ENCODE peak calls at places on chromosomes 7 and 10, in ten cellular contexts. N, C, A, V, T, Y, M, S, Q and F are unnamed samples.

GRCh38 chr7:50751136-50751535 is 31.6 kb downstream of the GRB10 start:
- DNase-seq in N (no peak), C (no peak), A (no peak), V (no peak), T (no peak), Y (no peak), M (no peak), S (peak), Q (no peak), F (no peak)

GRCh38 chr10:70267161-70267933 is 16.5 kb downstream of the NPFFR1 start:
- DNase-seq in N (peak), C (no peak), A (no peak), V (no peak), T (no peak), Y (no peak), M (peak), S (peak), Q (peak), F (peak)

GRCh38 chr7:112462236-112462635 is 12.0 kb downstream of the IFRD1 start:
- DNase-seq in N (no peak), C (no peak), A (no peak), V (no peak), T (no peak), Y (no peak), M (peak), S (peak), Q (peak), F (peak)

GRCh38 chr10:25363638-25364037 is 188.8 kb downstream of the GPR158 start:
- DNase-seq in N (no peak), C (no peak), A (no peak), V (no peak), T (no peak), Y (no peak), M (no peak), S (no peak), Q (no peak), F (no peak)

GRCh38 chr10:31929260-31929985 is 792 bp upstream of the ARHGAP12 start:
- DNase-seq in N (no peak), C (no peak), A (peak), V (peak), T (peak), Y (peak), M (peak), S (peak), Q (no peak), F (peak)

GRCh38 chr7:46245587-46246111 is 324.6 kb upstream of the IGFBP3 start:
- DNase-seq in N (no peak), C (no peak), A (no peak), V (no peak), T (no peak), Y (no peak), M (no peak), S (no peak), Q (no peak), F (no peak)

GRCh38 chr10:118832242-118832651 is 77.5 kb upstream of the CACUL1 start:
- DNase-seq in N (no peak), C (no peak), A (no peak), V (no peak), T (peak), Y (peak), M (no peak), S (no peak), Q (peak), F (peak)

GRCh38 chr10:102744374-102745051 is 765 bp downstream of the WBP1L start:
- DNase-seq in N (no peak), C (no peak), A (no peak), V (peak), T (peak), Y (no peak), M (no peak), S (no peak), Q (peak), F (no peak)

GRCh38 chr10:5987747-5988146 is 10.4 kb upstream of the IL15RA start:
- DNase-seq in N (no peak), C (no peak), A (no peak), V (peak), T (no peak), Y (peak), M (no peak), S (no peak), Q (no peak), F (no peak)

GRCh38 chr10:93235686-93236085 is 162.0 kb downstream of the CYP26A1 start:
- DNase-seq in N (no peak), C (no peak), A (no peak), V (no peak), T (peak), Y (no peak), M (no peak), S (no peak), Q (peak), F (peak)

GRCh38 chr10:4195214-4195613 is 410.2 kb upstream of the KLF6 start:
- DNase-seq in N (peak), C (no peak), A (no peak), V (no peak), T (no peak), Y (no peak), M (peak), S (peak), Q (peak), F (peak)

GRCh38 chr7:108358553-108358952 is 97.7 kb downstream of the NRCAM start:
- DNase-seq in N (peak), C (no peak), A (no peak), V (no peak), T (peak), Y (no peak), M (peak), S (peak), Q (peak), F (peak)

GRCh38 chr10:126906704-126907422 is 1.6 kb downstream of the DOCK1 start:
- DNase-seq in N (no peak), C (no peak), A (no peak), V (no peak), T (no peak), Y (no peak), M (no peak), S (no peak), Q (no peak), F (no peak)

GRCh38 chr10:44114441-44114840 is 270.5 kb downstream of the CXCL12 start:
- DNase-seq in N (no peak), C (no peak), A (no peak), V (no peak), T (no peak), Y (no peak), M (no peak), S (no peak), Q (no peak), F (no peak)

GRCh38 chr7:158649279-158649678 is 55.3 kb downstream of the NCAPG2 start:
- DNase-seq in N (peak), C (no peak), A (no peak), V (no peak), T (no peak), Y (no peak), M (peak), S (peak), Q (peak), F (peak)

GRCh38 chr10:102796407-102797176 is 40.6 kb downstream of the CYP17A1 start:
- DNase-seq in N (no peak), C (peak), A (peak), V (peak), T (peak), Y (peak), M (no peak), S (no peak), Q (peak), F (peak)

GRCh38 chr10:48564466-48565150 is 40.3 kb downstream of the ARHGAP22 start:
- DNase-seq in N (no peak), C (no peak), A (no peak), V (no peak), T (no peak), Y (no peak), M (no peak), S (no peak), Q (no peak), F (no peak)

GRCh38 chr7:127154101-127154500 is 98.6 kb downstream of the GRM8 start:
- DNase-seq in N (no peak), C (no peak), A (no peak), V (no peak), T (no peak), Y (no peak), M (no peak), S (no peak), Q (no peak), F (no peak)

GRCh38 chr10:125881192-125881591 is at the start of gene DHX32:
- DNase-seq in N (no peak), C (no peak), A (no peak), V (no peak), T (no peak), Y (no peak), M (no peak), S (no peak), Q (no peak), F (no peak)

GRCh38 chr7:157358041-157358752 is 21.4 kb downstream of the DNAJB6 start:
- DNase-seq in N (no peak), C (no peak), A (no peak), V (no peak), T (no peak), Y (peak), M (peak), S (no peak), Q (no peak), F (no peak)

GRCh38 chr10:119360181-119360921 is 153.0 kb downstream of the GRK5 start:
- DNase-seq in N (no peak), C (no peak), A (no peak), V (no peak), T (no peak), Y (peak), M (no peak), S (no peak), Q (no peak), F (no peak)

GRCh38 chr10:45495438-45496152 is 121.6 kb downstream of the ALOX5 start:
- DNase-seq in N (no peak), C (no peak), A (no peak), V (no peak), T (no peak), Y (no peak), M (peak), S (peak), Q (no peak), F (peak)

GRCh38 chr7:952548-953441 is 1.7 kb downstream of the ADAP1 start:
- DNase-seq in N (no peak), C (no peak), A (no peak), V (no peak), T (peak), Y (peak), M (no peak), S (no peak), Q (no peak), F (no peak)

GRCh38 chr7:94183289-94183749 is 179.2 kb upstream of the BET1 start:
- DNase-seq in N (peak), C (no peak), A (no peak), V (peak), T (peak), Y (no peak), M (peak), S (peak), Q (peak), F (peak)

GRCh38 chr7:55235115-55235514 is 130.0 kb upstream of the LANCL2 start:
- DNase-seq in N (no peak), C (no peak), A (no peak), V (no peak), T (no peak), Y (no peak), M (no peak), S (no peak), Q (no peak), F (no peak)

GRCh38 chr7:138169441-138169851 is 93.2 kb downstream of the AKR1D1 start:
- DNase-seq in N (no peak), C (no peak), A (no peak), V (no peak), T (no peak), Y (no peak), M (no peak), S (no peak), Q (no peak), F (peak)

GRCh38 chr7:156903232-156903909 is 10.4 kb upstream of the LMBR1 start:
- DNase-seq in N (no peak), C (peak), A (no peak), V (no peak), T (no peak), Y (peak), M (peak), S (peak), Q (peak), F (peak)

GRCh38 chr7:129169171-129169643 is 19.2 kb upstream of the SMO start:
- DNase-seq in N (no peak), C (peak), A (no peak), V (peak), T (peak), Y (peak), M (no peak), S (no peak), Q (no peak), F (peak)

GRCh38 chr10:96369890-96370574 is 11.2 kb upstream of the OPALIN start:
- DNase-seq in N (no peak), C (no peak), A (no peak), V (no peak), T (no peak), Y (no peak), M (no peak), S (peak), Q (no peak), F (peak)

GRCh38 chr7:101688183-101688831 is 59.2 kb upstream of the MYL10 start:
- DNase-seq in N (peak), C (peak), A (peak), V (peak), T (peak), Y (peak), M (peak), S (peak), Q (peak), F (peak)
- H3K27ac ChIP-seq in N (no peak), C (no peak), A (no peak), V (no peak), T (no peak), Y (no peak), M (no peak), S (no peak), Q (no peak), F (no peak)

DNA sequence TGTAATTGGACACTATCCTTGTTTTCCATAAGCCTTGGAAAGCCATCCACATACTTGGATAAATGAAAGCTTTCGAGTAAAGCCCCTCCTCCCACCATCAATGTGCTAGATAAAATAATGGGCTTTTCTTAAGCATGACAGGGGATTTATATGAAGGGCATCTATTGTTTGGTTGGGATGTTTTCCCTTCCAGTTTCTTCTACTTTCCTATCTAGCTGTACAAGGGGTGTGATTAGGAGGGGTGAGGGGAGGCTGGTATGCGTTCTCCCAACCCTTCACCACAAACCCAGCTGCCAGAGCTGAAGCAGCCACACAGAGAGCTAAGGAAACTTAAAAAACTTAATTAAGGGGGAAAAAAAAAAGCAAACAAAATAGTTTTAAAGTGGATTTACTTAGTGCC is 23.0 kb upstream of the SDHAF3 start:
- DNase-seq in N (no peak), C (no peak), A (no peak), V (no peak), T (no peak), Y (no peak), M (no peak), S (no peak), Q (no peak), F (no peak)
- H3K27ac ChIP-seq in N (no peak), C (no peak), A (no peak), V (no peak), T (no peak), Y (no peak), M (no peak), S (no peak), Q (no peak), F (no peak)

DNA sequence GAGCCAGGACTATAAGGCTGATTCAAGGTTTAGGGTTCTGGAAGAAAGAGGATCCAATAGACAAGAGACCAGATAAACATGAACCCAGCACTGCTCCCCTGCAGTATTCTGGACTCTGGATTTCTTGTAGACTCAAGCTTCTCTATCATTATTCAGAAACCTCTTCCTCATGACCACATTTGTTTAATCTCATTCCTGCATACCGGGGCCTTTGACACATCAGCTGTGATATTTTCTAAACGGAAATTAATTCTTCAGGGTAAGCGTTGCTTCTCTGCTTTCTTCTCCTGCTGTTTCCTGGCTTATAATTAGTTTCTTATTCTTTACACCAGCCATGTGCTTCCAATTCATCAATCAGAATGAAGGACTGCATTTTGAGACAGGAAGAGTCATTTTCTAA is 54.2 kb upstream of the TARP start:
- DNase-seq in N (no peak), C (no peak), A (no peak), V (no peak), T (no peak), Y (no peak), M (no peak), S (no peak), Q (no peak), F (no peak)
- H3K27ac ChIP-seq in N (no peak), C (no peak), A (no peak), V (no peak), T (no peak), Y (no peak), M (no peak), S (no peak), Q (no peak), F (no peak)

DNA sequence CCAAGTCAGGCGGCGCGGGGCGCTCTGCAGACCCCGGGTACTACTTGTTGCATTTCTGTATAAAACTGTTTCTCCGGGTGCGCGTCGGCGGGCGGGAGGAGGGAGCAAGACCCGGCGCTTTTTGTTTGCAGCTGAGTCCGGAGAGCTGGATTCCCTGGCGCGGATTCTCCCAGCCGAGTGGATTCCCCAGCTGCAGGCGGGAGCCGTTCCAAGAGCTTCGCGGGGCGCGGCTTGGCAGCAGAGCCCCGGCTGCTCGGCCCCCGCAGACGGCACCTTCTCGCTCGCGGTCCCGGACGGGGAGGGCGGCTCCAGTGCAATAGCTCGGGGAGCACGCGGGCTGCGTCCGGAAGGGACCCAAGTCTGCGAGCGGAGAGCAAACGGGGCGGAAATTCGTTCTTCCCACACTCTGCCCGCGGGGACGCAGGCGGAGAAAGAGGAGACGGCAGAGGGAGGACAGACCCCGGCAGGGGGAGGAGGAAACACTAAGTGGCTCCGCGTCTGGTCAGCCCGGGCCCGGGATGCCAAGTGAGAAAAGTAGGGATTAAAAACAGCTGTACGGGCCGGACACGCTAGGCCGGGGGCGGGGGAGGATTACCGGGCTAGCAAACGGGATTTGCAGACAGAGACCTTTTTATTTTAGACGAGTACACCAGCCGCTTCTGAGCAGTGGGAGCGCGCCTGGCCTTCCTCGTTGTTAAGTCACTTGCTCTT is at the start of gene TRIL:
- DNase-seq in N (peak), C (no peak), A (no peak), V (peak), T (peak), Y (peak), M (no peak), S (no peak), Q (peak), F (peak)
- H3K27ac ChIP-seq in N (peak), C (no peak), A (peak), V (peak), T (peak), Y (peak), M (no peak), S (no peak), Q (no peak), F (no peak)

GRCh38 chr7:27113991-27114866 is 11.7 kb upstream of the HOXA2 start:
- DNase-seq in N (no peak), C (no peak), A (no peak), V (peak), T (peak), Y (no peak), M (peak), S (peak), Q (peak), F (peak)

GRCh38 chr7:27116521-27116946 is 14.0 kb downstream of the HOXA4 start:
- DNase-seq in N (no peak), C (no peak), A (no peak), V (no peak), T (no peak), Y (no peak), M (no peak), S (no peak), Q (peak), F (peak)

GRCh38 chr7:27116962-27117686 is 13.4 kb downstream of the HOXA4 start:
- DNase-seq in N (no peak), C (no peak), A (no peak), V (no peak), T (no peak), Y (no peak), M (peak), S (no peak), Q (peak), F (peak)

GRCh38 chr7:27115161-27116018 is 12.9 kb upstream of the HOXA2 start:
- DNase-seq in N (peak), C (no peak), A (no peak), V (no peak), T (no peak), Y (no peak), M (peak), S (peak), Q (peak), F (peak)

DNA sequence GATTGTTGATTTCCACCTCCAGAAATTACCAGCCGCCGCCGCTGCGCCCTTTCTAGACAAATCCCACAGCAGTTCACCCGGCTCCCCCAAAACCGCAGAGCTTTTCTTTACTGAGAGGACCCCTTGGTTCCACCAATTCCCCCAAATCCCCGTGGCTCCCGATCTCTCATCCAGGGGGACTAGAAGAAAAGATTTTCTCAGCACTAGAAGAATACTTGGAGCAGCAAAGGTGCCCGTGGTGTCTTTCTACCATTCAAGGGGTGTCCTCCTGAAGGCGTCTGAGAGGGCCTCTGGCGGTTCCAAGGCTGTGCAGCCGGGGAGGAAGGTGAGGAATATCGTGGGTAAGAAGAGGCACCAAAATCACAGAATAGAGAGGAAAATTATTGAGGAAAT is 13.5 kb upstream of the HOXA2 start:
- DNase-seq in N (no peak), C (no peak), A (no peak), V (no peak), T (no peak), Y (no peak), M (peak), S (no peak), Q (peak), F (peak)
- H3K27ac ChIP-seq in N (peak), C (no peak), A (no peak), V (peak), T (peak), Y (peak), M (peak), S (peak), Q (peak), F (peak)

GRCh38 chr10:122128357-122128756 is 139.4 kb downstream of the TACC2 start:
- DNase-seq in N (no peak), C (no peak), A (no peak), V (peak), T (no peak), Y (peak), M (no peak), S (no peak), Q (peak), F (peak)

GRCh38 chr10:122135251-122136025 is 135.7 kb upstream of the BTBD16 start:
- DNase-seq in N (no peak), C (no peak), A (no peak), V (no peak), T (no peak), Y (no peak), M (no peak), S (no peak), Q (no peak), F (no peak)

GRCh38 chr10:122132882-122133634 is 138.0 kb upstream of the BTBD16 start:
- DNase-seq in N (no peak), C (no peak), A (no peak), V (no peak), T (no peak), Y (no peak), M (no peak), S (no peak), Q (no peak), F (peak)

GRCh38 chr10:122130474-122131110 is 140.5 kb upstream of the BTBD16 start:
- DNase-seq in N (no peak), C (no peak), A (no peak), V (no peak), T (no peak), Y (no peak), M (no peak), S (no peak), Q (peak), F (peak)

DNA sequence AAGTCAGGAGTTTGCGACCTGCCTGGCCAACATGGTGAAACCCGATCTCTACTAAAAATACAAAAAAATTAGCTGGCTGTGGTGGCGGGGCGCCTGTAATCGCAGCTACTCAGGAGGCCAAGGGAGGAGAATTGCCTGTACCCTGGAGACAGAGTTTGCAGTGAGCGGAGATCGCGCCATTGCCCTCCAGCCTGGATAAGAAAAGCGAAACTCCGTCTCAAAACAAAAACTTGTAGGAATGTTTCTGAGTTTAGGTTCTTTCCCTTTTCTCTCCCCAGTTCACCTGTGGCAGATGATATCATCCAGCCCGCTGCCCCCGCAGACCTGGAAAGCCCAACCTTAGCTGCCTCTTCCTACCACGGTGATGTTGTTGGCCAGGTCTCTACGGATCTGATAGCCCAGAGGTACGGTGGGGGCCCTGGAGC is 138.8 kb upstream of the BTBD16 start:
- DNase-seq in N (no peak), C (no peak), A (no peak), V (no peak), T (no peak), Y (no peak), M (peak), S (no peak), Q (no peak), F (no peak)
- H3K27ac ChIP-seq in N (no peak), C (no peak), A (no peak), V (no peak), T (no peak), Y (peak), M (peak), S (no peak), Q (no peak), F (no peak)